ENCODE peak calls at places on chromosomes 7 and 10, in eight cellular contexts. M is IMR-90, E is ovary, T is heart left ventricle, N is lower leg skin, R is spleen, Y is stomach, V is adrenal gland. D is an unnamed sample.

GRCh38 chr10:90023950-90024349 is 322.6 kb downstream of the KIF20B start:
- DNase-seq in R (no peak), E (no peak), T (no peak), Y (no peak), N (no peak), M (no peak), V (no peak), D (no peak)

GRCh38 chr7:113086431-113086888 is at the start of gene GPR85:
- DNase-seq in R (peak; percentile 82), Y (peak; percentile 40), E (no peak), T (peak; percentile 74), M (peak; percentile 73), N (no peak), V (peak; percentile 18), D (no peak)

GRCh38 chr10:21406595-21407218 is 118.8 kb downstream of the SKIDA1 start:
- DNase-seq in M (peak; percentile 62), T (no peak), N (no peak), R (no peak), Y (no peak), E (no peak), V (no peak), D (no peak)

GRCh38 chr7:146090023-146090645 is 26.5 kb upstream of the CNTNAP2 start:
- DNase-seq in N (no peak), E (no peak), R (no peak), M (no peak), Y (no peak), T (no peak), V (no peak), D (no peak)

GRCh38 chr10:15725603-15726002 is 5.9 kb upstream of the ITGA8 start:
- DNase-seq in R (no peak), V (peak; percentile 63), Y (no peak), E (peak; percentile 45), N (no peak), M (peak; percentile 67), T (no peak), D (no peak)

GRCh38 chr7:2651847-2652735 is 20.3 kb downstream of the TTYH3 start:
- DNase-seq in V (no peak), T (peak; percentile 28), E (no peak), Y (no peak), M (no peak), R (no peak), N (no peak), D (no peak)

GRCh38 chr10:52334595-52334994 is 20.5 kb downstream of the DKK1 start:
- DNase-seq in T (no peak), Y (no peak), M (peak; percentile 31), V (no peak), N (no peak), E (no peak), R (no peak), D (no peak)

GRCh38 chr7:84136336-84136735 is 58.3 kb downstream of the SEMA3A start:
- DNase-seq in M (no peak), N (no peak), E (no peak), Y (no peak), V (no peak), T (no peak), R (no peak), D (no peak)

GRCh38 chr10:114714281-114714741 is 56.2 kb upstream of the ABLIM1 start:
- DNase-seq in V (no peak), E (no peak), Y (peak; percentile 52), N (no peak), M (peak; percentile 98), T (peak; percentile 68), R (no peak), D (no peak)

GRCh38 chr7:44461387-44461786 is 29.1 kb downstream of the NUDCD3 start:
- DNase-seq in M (peak; percentile 79), N (no peak), E (no peak), V (no peak), T (no peak), R (no peak), Y (no peak), D (no peak)

GRCh38 chr10:44981172-44982113 is 2.8 kb upstream of the DEPP1 start:
- DNase-seq in Y (no peak), R (no peak), E (peak; percentile 36), M (peak; percentile 92), N (no peak), V (peak; percentile 77), T (peak; percentile 73), D (no peak)

GRCh38 chr10:88184543-88185297 is 321.3 kb downstream of the PTEN start:
- DNase-seq in N (no peak), Y (no peak), R (no peak), V (no peak), M (no peak), E (no peak), T (no peak), D (no peak)

GRCh38 chr10:48623607-48624132 is 18.8 kb upstream of the ARHGAP22 start:
- DNase-seq in T (no peak), N (no peak), V (no peak), Y (no peak), E (no peak), R (no peak), M (no peak), D (no peak)

GRCh38 chr7:26237035-26237807 is 35.7 kb downstream of the CBX3 start:
- DNase-seq in N (no peak), M (no peak), E (no peak), Y (no peak), R (no peak), V (no peak), T (no peak), D (no peak)

GRCh38 chr10:74652664-74653063 is 173.7 kb upstream of the KAT6B start:
- DNase-seq in M (peak; percentile 8), R (no peak), Y (no peak), V (no peak), N (no peak), E (no peak), T (no peak), D (no peak)

GRCh38 chr7:71695189-71695588 is 563.2 kb downstream of the GALNT17 start:
- DNase-seq in Y (no peak), N (no peak), T (no peak), E (no peak), V (no peak), M (no peak), R (no peak), D (no peak)

GRCh38 chr10:102419561-102420442 is 834 bp upstream of the FBXL15 start:
- DNase-seq in Y (peak; percentile 63), R (peak; percentile 90), E (peak; percentile 68), V (no peak), T (no peak), N (no peak), M (no peak), D (no peak)

GRCh38 chr10:63409465-63410027 is 56.2 kb downstream of the JMJD1C start:
- DNase-seq in Y (no peak), R (no peak), N (no peak), V (no peak), E (no peak), T (no peak), M (peak; percentile 74), D (no peak)

GRCh38 chr7:70520604-70521003 is 611.3 kb upstream of the GALNT17 start:
- DNase-seq in N (no peak), M (peak; percentile 5), T (no peak), R (no peak), V (no peak), E (no peak), Y (no peak), D (no peak)

GRCh38 chr10:67306588-67307205 is 380.9 kb downstream of the LRRTM3 start:
- DNase-seq in V (no peak), T (no peak), M (peak; percentile 4), Y (no peak), E (no peak), N (no peak), R (no peak), D (no peak)

GRCh38 chr10:22253578-22253882 is 35.7 kb upstream of the EBLN1 start:
- DNase-seq in Y (no peak), N (peak; percentile 22), R (peak; percentile 89), T (peak; percentile 74), E (peak; percentile 49), M (no peak), V (peak; percentile 20), D (no peak)

GRCh38 chr10:125035588-125036298 is 93.8 kb downstream of the ZRANB1 start:
- DNase-seq in E (no peak), M (no peak), N (no peak), T (no peak), Y (no peak), R (no peak), V (no peak), D (no peak)

GRCh38 chr10:132446661-132447445 is 49.9 kb downstream of the PWWP2B start:
- DNase-seq in V (peak; percentile 72), E (no peak), R (peak; percentile 94), Y (peak; percentile 84), N (no peak), T (peak; percentile 68), M (peak; percentile 19), D (no peak)

GRCh38 chr10:103706047-103706446 is 149.3 kb downstream of the SH3PXD2A start:
- DNase-seq in M (no peak), N (no peak), E (no peak), T (no peak), Y (no peak), V (no peak), R (no peak), D (no peak)
- TF ChIP-seq CTCF in M (no peak), N (no peak), E (no peak), T (no peak), Y (no peak), V (no peak), R (no peak), D (no peak)

GRCh38 chr7:122846591-122846990 is 39.7 kb downstream of the CADPS2 start:
- DNase-seq in R (no peak), Y (no peak), E (no peak), V (no peak), T (no peak), N (no peak), M (no peak), D (no peak)
- TF ChIP-seq POLR2A in R (no peak), Y (no peak), E (no peak), V (no peak), T (no peak), N (no peak), M (no peak), D (no peak)

GRCh38 chr10:14063531-14064317 is 267.0 kb downstream of the FRMD4A start:
- DNase-seq in R (no peak), N (peak; percentile 33), M (peak; percentile 87), T (peak; percentile 39), V (peak; percentile 37), Y (no peak), E (peak; percentile 37), D (no peak)
- TF ChIP-seq CTCF in R (no peak), N (no peak), M (no peak), T (no peak), V (no peak), Y (no peak), E (no peak), D (no peak)

DNA sequence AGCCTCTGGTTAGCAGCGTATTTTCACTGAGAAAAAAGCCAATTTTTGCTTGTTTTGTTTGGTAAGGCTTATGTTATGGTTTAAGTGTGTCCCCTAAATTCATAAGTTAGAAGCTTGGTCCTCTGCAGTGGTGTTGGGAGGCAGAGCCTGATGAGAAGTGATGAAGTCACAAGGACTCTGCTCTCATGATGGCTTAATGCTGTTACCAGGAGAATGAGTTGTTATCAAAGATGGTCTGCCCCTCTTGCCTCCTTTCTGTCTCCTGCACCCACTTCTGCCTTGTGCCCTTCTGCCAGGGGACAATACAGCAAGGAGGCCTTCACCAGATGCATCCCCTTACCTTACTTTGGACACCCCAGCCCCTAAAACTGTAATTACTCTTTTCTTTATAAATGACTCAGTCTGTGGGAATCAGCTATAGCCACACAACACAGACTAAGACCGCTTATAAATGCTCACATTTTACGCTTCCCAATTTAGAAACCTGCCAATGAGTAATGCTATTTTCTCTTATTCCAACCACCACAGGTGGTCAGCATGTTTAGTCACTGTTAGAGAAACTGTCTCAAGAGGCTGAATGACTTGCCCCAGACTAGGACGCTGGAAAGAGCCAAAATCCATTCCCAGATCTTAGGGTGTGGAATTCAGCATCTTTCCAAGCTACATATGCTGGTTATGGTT is 6.1 kb upstream of the PKD1L1 start:
- DNase-seq in V (no peak), R (no peak), N (no peak), Y (no peak), E (no peak), T (no peak), M (peak; percentile 76), D (no peak)
- TF ChIP-seq POLR2A in V (no peak), R (no peak), N (no peak), Y (no peak), E (no peak), T (no peak), M (no peak), D (no peak)

D was measured in esophagus squamous epithelium.